ENCODE peak calls at places on chromosomes 12 and 14, in seven cellular contexts. J, C, D, N, I, U and X are unnamed samples.

GRCh38 chr14:30584058-30584630 is 25.2 kb downstream of the G2E3 start:
- DNase-seq in J (no peak), U (no peak), N (no peak), C (no peak), D (no peak), I (no peak), X (no peak)

GRCh38 chr12:122917508-122918227 is 21.7 kb upstream of the VPS37B start:
- DNase-seq in D (peak; percentile 87), J (no peak), I (no peak), N (no peak), U (no peak), C (no peak), X (no peak)

GRCh38 chr14:32608880-32609279 is 279.8 kb downstream of the AKAP6 start:
- DNase-seq in N (no peak), I (no peak), C (no peak), U (no peak), D (no peak), J (no peak), X (no peak)

GRCh38 chr12:126617312-126617711 is 1552.1 kb downstream of the AACS start:
- DNase-seq in U (no peak), I (no peak), D (peak; percentile 55), C (no peak), N (no peak), J (no peak), X (peak; percentile 7)

GRCh38 chr14:50045039-50045711 is 71.2 kb downstream of the VCPKMT start:
- DNase-seq in D (peak; percentile 89), N (peak; percentile 7), C (peak; percentile 68), J (no peak), I (no peak), U (peak; percentile 84), X (peak; percentile 16)

GRCh38 chr12:2225736-2226135 is 172.9 kb downstream of the CACNA1C start:
- DNase-seq in I (no peak), N (no peak), J (no peak), D (no peak), U (no peak), C (no peak), X (no peak)

GRCh38 chr12:12779529-12779928 is 5.9 kb upstream of the APOLD1 start:
- DNase-seq in I (no peak), D (no peak), J (peak; percentile 84), U (no peak), C (no peak), N (no peak), X (no peak)

GRCh38 chr12:91590991-91591987 is 408.7 kb upstream of the DCN start:
- DNase-seq in I (no peak), N (no peak), U (no peak), D (no peak), C (no peak), J (no peak), X (no peak)

GRCh38 chr12:15996254-15996653 is 85.1 kb downstream of the DERA start:
- DNase-seq in N (no peak), J (no peak), D (no peak), I (no peak), C (no peak), U (no peak), X (no peak)

GRCh38 chr12:96249196-96250118 is 55.3 kb downstream of the ELK3 start:
- DNase-seq in U (no peak), D (peak; percentile 91), C (no peak), J (no peak), I (no peak), N (peak; percentile 30), X (no peak)

GRCh38 chr12:29039013-29039412 is 110.1 kb upstream of the FAR2 start:
- DNase-seq in U (no peak), I (no peak), D (no peak), C (no peak), N (no peak), J (peak; percentile 9), X (no peak)

GRCh38 chr14:81406863-81407262 is 6.7 kb upstream of the STON2 start:
- DNase-seq in C (no peak), J (no peak), I (no peak), D (peak; percentile 24), U (no peak), N (no peak), X (no peak)

GRCh38 chr12:3705349-3705675 is 47.6 kb downstream of the CRACR2A start:
- DNase-seq in C (no peak), D (no peak), J (no peak), N (no peak), U (no peak), I (no peak), X (no peak)

GRCh38 chr12:71710276-71711125 is 24.6 kb downstream of the TMEM19 start:
- DNase-seq in C (no peak), J (peak; percentile 96), U (no peak), N (no peak), I (no peak), D (no peak), X (no peak)

GRCh38 chr14:56156096-56156495 is 37.9 kb downstream of the PELI2 start:
- DNase-seq in J (no peak), C (no peak), N (no peak), U (no peak), I (no peak), D (no peak), X (no peak)

GRCh38 chr14:99862111-99862510 is 68.9 kb downstream of the EML1 start:
- DNase-seq in N (no peak), J (no peak), C (no peak), I (no peak), D (no peak), U (no peak), X (no peak)

GRCh38 chr14:98853063-98853729 is 418.8 kb downstream of the BCL11B start:
- DNase-seq in C (no peak), U (no peak), J (no peak), I (no peak), N (no peak), D (no peak), X (no peak)

GRCh38 chr12:108618079-108618952 is 15.4 kb downstream of the SELPLG start:
- DNase-seq in U (peak; percentile 74), N (peak; percentile 82), D (peak; percentile 88), I (peak; percentile 55), C (peak; percentile 58), J (no peak), X (peak; percentile 83)

GRCh38 chr14:85974602-85975001 is 444.7 kb downstream of the FLRT2 start:
- DNase-seq in U (no peak), J (no peak), N (no peak), D (no peak), C (no peak), I (no peak), X (no peak)

GRCh38 chr12:55743967-55744931 is 1.3 kb downstream of the GDF11 start:
- DNase-seq in C (no peak), I (no peak), J (no peak), U (no peak), D (no peak), N (no peak), X (no peak)

GRCh38 chr12:106296179-106296877 is 6.2 kb upstream of the TCP11L2 start:
- DNase-seq in C (no peak), I (no peak), U (no peak), D (no peak), J (peak; percentile 93), N (no peak), X (no peak)

GRCh38 chr14:50714452-50715073 is 46.5 kb upstream of the SAV1 start:
- DNase-seq in D (peak; percentile 33), U (peak; percentile 24), J (no peak), N (peak; percentile 52), I (no peak), C (no peak), X (peak; percentile 30)

GRCh38 chr12:107326237-107326636 is 232.9 kb upstream of the CRY1 start:
- DNase-seq in N (no peak), U (no peak), J (no peak), D (no peak), I (no peak), C (no peak), X (no peak)

GRCh38 chr12:29711381-29711780 is 72.4 kb downstream of the TMTC1 start:
- DNase-seq in I (no peak), J (no peak), D (no peak), C (no peak), N (no peak), U (no peak), X (no peak)

GRCh38 chr12:51238037-51238509 is 553 bp upstream of the DAZAP2 start:
- DNase-seq in I (no peak), C (no peak), D (no peak), U (no peak), J (peak; percentile 17), N (no peak), X (peak; percentile 71)

GRCh38 chr14:21498540-21499526 is 12.3 kb downstream of the METTL3 start:
- DNase-seq in U (peak; percentile 58), I (no peak), D (no peak), J (no peak), C (peak; percentile 7), N (peak; percentile 18), X (peak; percentile 27)

GRCh38 chr14:88504602-88505001 is 50.2 kb downstream of the PTPN21 start:
- DNase-seq in I (no peak), U (no peak), D (no peak), N (no peak), J (no peak), C (no peak), X (no peak)

GRCh38 chr14:77008541-77008940 is 20.0 kb downstream of the IRF2BPL start:
- DNase-seq in D (no peak), J (no peak), C (no peak), I (no peak), U (no peak), N (no peak), X (no peak)

GRCh38 chr14:101077511-101078074 is 174.1 kb upstream of the RTL1 start:
- DNase-seq in D (peak; percentile 16), C (no peak), J (no peak), U (no peak), N (no peak), I (peak; percentile 70), X (no peak)

GRCh38 chr12:39972119-39972518 is 133.8 kb downstream of the SLC2A13 start:
- DNase-seq in N (no peak), C (no peak), U (no peak), J (no peak), I (no peak), D (no peak), X (no peak)

GRCh38 chr14:56153271-56153670 is 35.1 kb downstream of the PELI2 start:
- DNase-seq in D (no peak), U (no peak), N (no peak), J (no peak), C (no peak), I (no peak), X (no peak)

GRCh38 chr12:89225401-89225800 is 126.9 kb downstream of the DUSP6 start:
- DNase-seq in C (peak; percentile 14), I (no peak), U (peak; percentile 81), J (peak; percentile 92), N (no peak), D (no peak), X (no peak)

GRCh38 chr14:61201171-61201570 is 80.0 kb downstream of the TMEM30B start:
- DNase-seq in U (no peak), J (no peak), C (no peak), I (no peak), N (no peak), D (no peak), X (no peak)